ENCODE peak calls at places on chromosomes 6 and 20, in five cellular contexts. One of them, this sample, is unnamed.

GRCh38 chr6:12653396-12653910 is 63.1 kb upstream of the PHACTR1 start:
- DNase-seq in right lobe of liver: no peak
- DNase-seq in M059J: no peak
- DNase-seq in hippocampal formation: no peak
- DNase-seq in HTR-8/SVneo: no peak
- DNase-seq in this sample: no peak

GRCh38 chr20:13029687-13030510 is 21.1 kb downstream of the SPTLC3 start:
- DNase-seq in right lobe of liver: no peak
- DNase-seq in HTR-8/SVneo: peak
- DNase-seq in M059J: peak
- DNase-seq in hippocampal formation: no peak
- DNase-seq in this sample: peak

GRCh38 chr6:20038805-20039204 is 173.5 kb downstream of the MBOAT1 start:
- DNase-seq in right lobe of liver: no peak
- DNase-seq in M059J: peak
- DNase-seq in hippocampal formation: no peak
- DNase-seq in HTR-8/SVneo: no peak
- DNase-seq in this sample: no peak

GRCh38 chr20:34058831-34059230 is 53.2 kb downstream of the EIF2S2 start:
- DNase-seq in HTR-8/SVneo: no peak
- DNase-seq in M059J: peak
- DNase-seq in hippocampal formation: no peak
- DNase-seq in right lobe of liver: no peak
- DNase-seq in this sample: peak

GRCh38 chr6:89035252-89036106 is 45.1 kb upstream of the PNRC1 start:
- DNase-seq in M059J: peak
- DNase-seq in hippocampal formation: no peak
- DNase-seq in HTR-8/SVneo: peak
- DNase-seq in right lobe of liver: peak
- DNase-seq in this sample: peak

GRCh38 chr20:17971571-17972013 is 2.8 kb downstream of the MGME1 start:
- DNase-seq in right lobe of liver: no peak
- DNase-seq in HTR-8/SVneo: peak
- DNase-seq in M059J: peak
- DNase-seq in hippocampal formation: no peak
- DNase-seq in this sample: peak

GRCh38 chr6:147528511-147529145 is 20.1 kb downstream of the SAMD5 start:
- DNase-seq in hippocampal formation: no peak
- DNase-seq in right lobe of liver: no peak
- DNase-seq in HTR-8/SVneo: no peak
- DNase-seq in M059J: no peak
- DNase-seq in this sample: no peak

GRCh38 chr20:36571564-36572504 is 1.6 kb upstream of the TGIF2 start:
- DNase-seq in HTR-8/SVneo: no peak
- DNase-seq in right lobe of liver: no peak
- DNase-seq in M059J: no peak
- DNase-seq in hippocampal formation: no peak
- DNase-seq in this sample: no peak

GRCh38 chr6:41022294-41022693 is 16.7 kb downstream of the UNC5CL start:
- DNase-seq in M059J: peak
- DNase-seq in HTR-8/SVneo: no peak
- DNase-seq in right lobe of liver: no peak
- DNase-seq in hippocampal formation: no peak
- DNase-seq in this sample: peak

GRCh38 chr20:39010496-39010895 is 48.4 kb downstream of the DHX35 start:
- DNase-seq in HTR-8/SVneo: no peak
- DNase-seq in M059J: no peak
- DNase-seq in right lobe of liver: no peak
- DNase-seq in hippocampal formation: no peak
- DNase-seq in this sample: peak

GRCh38 chr20:61803903-61804804 is 261.5 kb downstream of the TAF4 start:
- DNase-seq in hippocampal formation: no peak
- DNase-seq in HTR-8/SVneo: no peak
- DNase-seq in right lobe of liver: no peak
- DNase-seq in M059J: no peak
- DNase-seq in this sample: no peak

GRCh38 chr6:80454197-80454596 is 347.7 kb downstream of the BCKDHB start:
- DNase-seq in right lobe of liver: no peak
- DNase-seq in M059J: peak
- DNase-seq in hippocampal formation: no peak
- DNase-seq in HTR-8/SVneo: no peak
- DNase-seq in this sample: no peak

GRCh38 chr6:110768057-110768456 is 47.2 kb downstream of the CDK19 start:
- DNase-seq in HTR-8/SVneo: no peak
- DNase-seq in hippocampal formation: no peak
- DNase-seq in right lobe of liver: no peak
- DNase-seq in M059J: no peak
- DNase-seq in this sample: no peak

GRCh38 chr20:8267009-8267408 is 134.9 kb downstream of the PLCB1 start:
- DNase-seq in HTR-8/SVneo: no peak
- DNase-seq in right lobe of liver: no peak
- DNase-seq in M059J: no peak
- DNase-seq in hippocampal formation: no peak
- DNase-seq in this sample: peak

GRCh38 chr20:62929051-62929538 is 2.8 kb upstream of the DIDO1 start:
- DNase-seq in HTR-8/SVneo: no peak
- DNase-seq in right lobe of liver: peak
- DNase-seq in hippocampal formation: peak
- DNase-seq in M059J: no peak
- DNase-seq in this sample: no peak

GRCh38 chr20:3330046-3330741 is 77.3 kb downstream of the DNAAF9 start:
- DNase-seq in HTR-8/SVneo: no peak
- DNase-seq in M059J: peak
- DNase-seq in right lobe of liver: no peak
- DNase-seq in hippocampal formation: no peak
- DNase-seq in this sample: no peak

GRCh38 chr20:48052492-48052870 is 267.2 kb upstream of the SULF2 start:
- DNase-seq in right lobe of liver: no peak
- DNase-seq in M059J: peak
- DNase-seq in HTR-8/SVneo: no peak
- DNase-seq in hippocampal formation: no peak
- DNase-seq in this sample: peak

GRCh38 chr6:16562498-16562897 is 198.8 kb downstream of the ATXN1 start:
- DNase-seq in HTR-8/SVneo: no peak
- DNase-seq in M059J: peak
- DNase-seq in right lobe of liver: no peak
- DNase-seq in hippocampal formation: no peak
- DNase-seq in this sample: no peak

GRCh38 chr6:158813032-158813431 is 6.1 kb downstream of the EZR start:
- DNase-seq in hippocampal formation: no peak
- DNase-seq in right lobe of liver: peak
- DNase-seq in M059J: no peak
- DNase-seq in HTR-8/SVneo: no peak
- DNase-seq in this sample: no peak

GRCh38 chr6:27407153-27407814 is 18.7 kb downstream of the ZNF391 start:
- DNase-seq in HTR-8/SVneo: no peak
- DNase-seq in right lobe of liver: no peak
- DNase-seq in hippocampal formation: no peak
- DNase-seq in M059J: no peak
- DNase-seq in this sample: no peak

GRCh38 chr6:52284131-52284459 is 447 bp downstream of the MCM3 start:
- DNase-seq in M059J: peak
- DNase-seq in hippocampal formation: no peak
- DNase-seq in HTR-8/SVneo: peak
- DNase-seq in right lobe of liver: peak
- DNase-seq in this sample: peak

GRCh38 chr6:47603227-47603626 is 95.2 kb upstream of the ADGRF4 start:
- DNase-seq in M059J: no peak
- DNase-seq in right lobe of liver: no peak
- DNase-seq in hippocampal formation: no peak
- DNase-seq in HTR-8/SVneo: no peak
- DNase-seq in this sample: no peak

GRCh38 chr6:53623497-53623896 is 42.1 kb downstream of the KLHL31 start:
- DNase-seq in right lobe of liver: no peak
- DNase-seq in hippocampal formation: no peak
- DNase-seq in HTR-8/SVneo: no peak
- DNase-seq in M059J: peak
- DNase-seq in this sample: peak

GRCh38 chr20:62576815-62577214 is 65.5 kb upstream of the SLCO4A1 start:
- DNase-seq in M059J: peak
- DNase-seq in right lobe of liver: no peak
- DNase-seq in HTR-8/SVneo: peak
- DNase-seq in hippocampal formation: no peak
- DNase-seq in this sample: no peak

GRCh38 chr6:56004421-56004820 is 129.0 kb upstream of the BMP5 start:
- DNase-seq in right lobe of liver: no peak
- DNase-seq in M059J: peak
- DNase-seq in hippocampal formation: no peak
- DNase-seq in HTR-8/SVneo: no peak
- DNase-seq in this sample: no peak

GRCh38 chr6:142802124-142802523 is 142.9 kb downstream of the HIVEP2 start:
- DNase-seq in right lobe of liver: no peak
- DNase-seq in M059J: peak
- DNase-seq in HTR-8/SVneo: peak
- DNase-seq in hippocampal formation: no peak
- DNase-seq in this sample: no peak

GRCh38 chr6:37209461-37210205 is 39.7 kb downstream of the PIM1 start:
- DNase-seq in M059J: no peak
- DNase-seq in hippocampal formation: no peak
- DNase-seq in right lobe of liver: no peak
- DNase-seq in HTR-8/SVneo: no peak
- DNase-seq in this sample: no peak

GRCh38 chr6:47149554-47149953 is 107.4 kb upstream of the ADGRF1 start:
- DNase-seq in M059J: no peak
- DNase-seq in right lobe of liver: no peak
- DNase-seq in hippocampal formation: no peak
- DNase-seq in HTR-8/SVneo: no peak
- DNase-seq in this sample: no peak

This sample was measured in NCI-H69.